ENCODE peak calls at places on chromosomes 1 and 21, in six cellular contexts. T is A549, R is fibroblast of mammary gland, Q is IMR-90, C is ascending aorta, V is ovary. W is an unnamed sample.

GRCh38 chr1:109790735-109791494 is 27.2 kb upstream of the EPS8L3 start:
- DNase-seq in T (peak), R (peak), Q (peak), C (peak), V (no peak), W (peak)

GRCh38 chr1:80251591-80251990 is 1245.1 kb upstream of the ADGRL4 start:
- DNase-seq in T (no peak), R (peak), Q (no peak), C (no peak), V (no peak), W (no peak)

GRCh38 chr1:19644761-19645543 is 841 bp downstream of the NBL1 start:
- DNase-seq in T (no peak), R (no peak), Q (no peak), C (no peak), V (peak), W (no peak)

GRCh38 chr1:193070942-193071341 is 11.5 kb downstream of the RO60 start:
- DNase-seq in T (no peak), R (no peak), Q (no peak), C (no peak), V (no peak), W (no peak)

GRCh38 chr1:84959294-84959693 is 37.6 kb downstream of the MCOLN2 start:
- DNase-seq in T (no peak), R (no peak), Q (peak), C (no peak), V (no peak), W (peak)

GRCh38 chr1:40182956-40183710 is 21.9 kb downstream of the RLF start:
- DNase-seq in T (peak), R (peak), Q (peak), C (no peak), V (no peak), W (peak)

GRCh38 chr1:167312871-167313270 is 92.2 kb downstream of the POU2F1 start:
- DNase-seq in T (no peak), R (no peak), Q (peak), C (no peak), V (no peak), W (no peak)

GRCh38 chr1:110542730-110543129 is 23.8 kb upstream of the KCNA10 start:
- DNase-seq in T (peak), R (peak), Q (peak), C (no peak), V (no peak), W (peak)

GRCh38 chr1:27161594-27161993 is 6.7 kb upstream of the SLC9A1 start:
- DNase-seq in T (no peak), R (no peak), Q (no peak), C (no peak), V (no peak), W (no peak)

GRCh38 chr1:3705341-3705950 is 46.8 kb upstream of the CCDC27 start:
- DNase-seq in T (no peak), R (no peak), Q (no peak), C (no peak), V (no peak), W (no peak)
- H3K4me3 ChIP-seq in T (no peak), R (no peak), Q (no peak), C (no peak), V (no peak), W (no peak)

DNA sequence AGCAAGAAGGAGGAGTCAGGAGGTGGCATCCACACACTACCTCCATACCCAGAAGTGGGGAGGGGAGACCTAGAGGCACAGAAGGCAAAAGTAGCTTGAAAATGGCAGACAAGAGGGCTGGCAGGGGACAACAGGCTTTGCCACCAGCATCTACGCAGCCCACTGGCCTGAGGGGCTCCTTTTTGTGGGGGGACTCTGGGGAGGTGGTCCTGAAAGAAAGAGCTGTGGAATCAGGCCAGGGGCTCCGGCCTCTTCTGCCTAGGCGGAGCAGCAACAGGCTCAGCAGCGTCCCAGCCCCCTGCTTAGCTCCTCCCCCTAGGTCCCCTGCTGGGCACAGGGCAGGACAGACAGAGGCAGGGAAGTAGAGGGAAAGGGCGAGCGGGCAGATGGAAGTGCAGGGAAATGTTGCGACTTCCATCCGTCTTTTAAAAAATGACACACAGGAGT is 9.9 kb upstream of the LEFTY2 start:
- DNase-seq in T (no peak), R (no peak), Q (no peak), C (no peak), V (no peak), W (no peak)
- H3K4me3 ChIP-seq in T (no peak), R (no peak), Q (no peak), C (peak), V (no peak), W (no peak)

GRCh38 chr21:46318464-46318845 is 5.2 kb downstream of the C21orf58 start:
- DNase-seq in T (no peak), R (no peak), Q (no peak), C (no peak), V (no peak), W (no peak)

GRCh38 chr21:46319192-46319591 is 4.5 kb downstream of the C21orf58 start:
- DNase-seq in T (no peak), R (no peak), Q (no peak), C (no peak), V (no peak), W (no peak)

GRCh38 chr21:46322351-46323226 is 1.1 kb downstream of the C21orf58 start:
- DNase-seq in T (peak), R (peak), Q (peak), C (no peak), V (no peak), W (peak)

GRCh38 chr21:46317710-46318463 is 5.8 kb downstream of the C21orf58 start:
- DNase-seq in T (no peak), R (no peak), Q (no peak), C (no peak), V (no peak), W (no peak)

GRCh38 chr21:46320331-46320801 is 3.3 kb downstream of the C21orf58 start:
- DNase-seq in T (no peak), R (peak), Q (no peak), C (no peak), V (no peak), W (no peak)
- H3K4me3 ChIP-seq in T (no peak), R (no peak), Q (no peak), C (no peak), V (no peak), W (no peak)

GRCh38 chr1:186178426-186179043 is 196.5 kb downstream of the TPR start:
- DNase-seq in T (no peak), R (no peak), Q (no peak), C (no peak), V (no peak), W (no peak)
- H3K4me3 ChIP-seq in T (no peak), R (no peak), Q (no peak), C (peak), V (no peak), W (no peak)

GRCh38 chr1:5992814-5993552 is 758 bp upstream of the NPHP4 start:
- DNase-seq in T (no peak), R (no peak), Q (no peak), C (no peak), V (no peak), W (no peak)
- H3K4me3 ChIP-seq in T (peak), R (peak), Q (peak), C (peak), V (peak), W (peak)

GRCh38 chr1:22920026-22920733 is 52.5 kb downstream of the LACTBL1 start:
- DNase-seq in T (no peak), R (no peak), Q (no peak), C (no peak), V (no peak), W (no peak)

GRCh38 chr1:22919341-22920025 is 53.2 kb downstream of the LACTBL1 start:
- DNase-seq in T (no peak), R (no peak), Q (peak), C (no peak), V (no peak), W (peak)

GRCh38 chr1:22920734-22921451 is 51.8 kb downstream of the LACTBL1 start:
- DNase-seq in T (no peak), R (no peak), Q (no peak), C (no peak), V (no peak), W (no peak)

GRCh38 chr1:22916469-22916817 is 56.2 kb downstream of the LACTBL1 start:
- DNase-seq in T (no peak), R (no peak), Q (no peak), C (no peak), V (no peak), W (no peak)

GRCh38 chr1:22918644-22919043 is 54.0 kb downstream of the LACTBL1 start:
- DNase-seq in T (no peak), R (no peak), Q (no peak), C (no peak), V (no peak), W (no peak)
- H3K4me3 ChIP-seq in T (no peak), R (no peak), Q (no peak), C (no peak), V (no peak), W (no peak)

DNA sequence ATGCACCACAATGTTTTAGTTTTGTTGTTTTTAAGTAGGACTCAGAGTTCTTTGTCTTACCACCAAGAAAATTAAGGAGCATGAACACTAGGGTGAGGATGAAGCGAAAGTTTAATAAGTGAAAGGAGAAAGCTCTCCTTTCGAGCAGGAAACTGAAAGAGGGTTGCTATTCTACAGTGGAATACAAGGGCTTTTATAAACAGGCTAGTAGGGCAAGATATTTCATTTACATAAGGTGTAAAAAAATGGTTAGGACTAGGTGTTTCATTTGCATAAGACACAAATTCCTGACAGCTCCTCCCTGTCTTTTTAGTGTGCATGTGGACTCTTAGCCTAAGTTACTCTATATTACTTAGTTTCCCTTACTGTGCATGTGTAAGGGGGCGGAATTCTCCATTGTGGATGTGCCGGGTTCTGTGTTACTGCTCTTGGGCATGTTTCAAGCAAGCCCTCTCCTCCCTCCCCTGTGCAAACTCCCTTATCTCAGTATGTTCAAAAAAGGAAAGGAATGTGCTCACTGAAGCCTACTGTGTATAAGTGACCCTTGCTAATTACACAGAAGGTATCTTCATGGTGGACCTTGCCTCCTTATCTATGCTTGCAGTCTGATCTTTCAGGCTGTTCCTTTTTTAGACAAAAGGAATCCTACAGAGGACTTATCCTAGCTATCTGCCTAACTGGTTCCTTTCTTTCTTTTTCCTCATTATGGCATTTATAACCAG is 7.3 kb downstream of the TSHB start:
- DNase-seq in T (no peak), R (no peak), Q (no peak), C (no peak), V (no peak), W (no peak)
- H3K4me3 ChIP-seq in T (no peak), R (no peak), Q (no peak), C (no peak), V (no peak), W (no peak)

GRCh38 chr21:35529141-35529863 is 480.2 kb upstream of the RUNX1 start:
- DNase-seq in T (no peak), R (no peak), Q (peak), C (no peak), V (no peak), W (peak)
- H3K4me3 ChIP-seq in T (no peak), R (no peak), Q (peak), C (peak), V (peak), W (no peak)

GRCh38 chr1:222732216-222733159 is 4.5 kb upstream of the FAM177B start:
- DNase-seq in T (no peak), R (no peak), Q (no peak), C (no peak), V (no peak), W (no peak)
- H3K4me3 ChIP-seq in T (no peak), R (no peak), Q (no peak), C (no peak), V (no peak), W (no peak)

GRCh38 chr1:83716641-83717040 is 282.3 kb downstream of the TTLL7 start:
- DNase-seq in T (no peak), R (no peak), Q (no peak), C (no peak), V (no peak), W (no peak)
- H3K4me3 ChIP-seq in T (no peak), R (no peak), Q (no peak), C (no peak), V (no peak), W (no peak)